ENCODE peak calls at places on chromosome 4, in five cellular contexts. D is mesenchymal stem cell, X is GM23248, P is IMR-90, Y is PC-3. T is an unnamed sample.

GRCh38 chr4:39568805-39569204 is 41.6 kb upstream of the UGDH start:
- DNase-seq in D (no peak), X (no peak), P (no peak), Y (peak), T (no peak)

GRCh38 chr4:77852892-77853495 is 9.6 kb upstream of the MRPL1 start:
- DNase-seq in D (no peak), X (no peak), P (no peak), Y (no peak), T (no peak)

GRCh38 chr4:113090954-113091353 is 41.5 kb downstream of the ANK2 start:
- DNase-seq in D (no peak), X (no peak), P (no peak), Y (no peak), T (no peak)

GRCh38 chr4:7876096-7876993 is 63.3 kb downstream of the AFAP1 start:
- DNase-seq in D (peak), X (peak), P (peak), Y (no peak), T (peak)

GRCh38 chr4:8303485-8304281 is 34.1 kb downstream of the HTRA3 start:
- DNase-seq in D (peak), X (peak), P (peak), Y (peak), T (peak)

GRCh38 chr4:80049402-80049801 is 23.6 kb downstream of the ANTXR2 start:
- DNase-seq in D (no peak), X (no peak), P (no peak), Y (no peak), T (no peak)

GRCh38 chr4:3294401-3295241 is 1.8 kb downstream of the RGS12 start:
- DNase-seq in D (peak), X (no peak), P (no peak), Y (no peak), T (no peak)

GRCh38 chr4:141713185-141713584 is 76.8 kb downstream of the IL15 start:
- DNase-seq in D (peak), X (peak), P (peak), Y (no peak), T (peak)

GRCh38 chr4:89296871-89297270 is 10.7 kb downstream of the GPRIN3 start:
- DNase-seq in D (no peak), X (no peak), P (no peak), Y (no peak), T (no peak)

GRCh38 chr4:38803833-38804653 is 548 bp downstream of the TLR1 start:
- DNase-seq in D (no peak), X (no peak), P (no peak), Y (peak), T (no peak)

GRCh38 chr4:7894098-7894676 is 45.5 kb downstream of the AFAP1 start:
- DNase-seq in D (no peak), X (no peak), P (no peak), Y (no peak), T (no peak)

GRCh38 chr4:59161249-59161648 is 2038.9 kb upstream of the ADGRL3 start:
- DNase-seq in D (no peak), X (no peak), P (no peak), Y (peak), T (no peak)

GRCh38 chr4:37139987-37140386 is 104.6 kb upstream of the NWD2 start:
- DNase-seq in D (no peak), X (no peak), P (no peak), Y (no peak), T (no peak)

GRCh38 chr4:186473933-186474332 is 81.4 kb downstream of the MTNR1A start:
- DNase-seq in D (no peak), X (no peak), P (no peak), Y (no peak), T (no peak)

GRCh38 chr4:48093949-48094550 is 40.0 kb downstream of the TXK start:
- DNase-seq in D (peak), X (no peak), P (peak), Y (peak), T (peak)

GRCh38 chr4:167642250-167642649 is 408.0 kb upstream of the SPOCK3 start:
- DNase-seq in D (no peak), X (no peak), P (no peak), Y (no peak), T (peak)

GRCh38 chr4:8852118-8852704 is 19.4 kb downstream of the HMX1 start:
- DNase-seq in D (no peak), X (no peak), P (no peak), Y (no peak), T (no peak)

GRCh38 chr4:86960557-86960959 is 25.7 kb downstream of the AFF1 start:
- DNase-seq in D (peak), X (peak), P (peak), Y (no peak), T (no peak)

GRCh38 chr4:39548425-39549067 is 21.3 kb upstream of the UGDH start:
- DNase-seq in D (peak), X (peak), P (peak), Y (peak), T (no peak)

GRCh38 chr4:78145622-78146021 is 88.5 kb downstream of the FRAS1 start:
- DNase-seq in D (no peak), X (no peak), P (no peak), Y (no peak), T (no peak)

GRCh38 chr4:130053723-130054122 is 957.8 kb downstream of the C4orf33 start:
- DNase-seq in D (no peak), X (no peak), P (no peak), Y (no peak), T (no peak)

GRCh38 chr4:168129046-168129772 is 36.9 kb downstream of the ANXA10 start:
- DNase-seq in D (no peak), X (no peak), P (no peak), Y (no peak), T (no peak)

GRCh38 chr4:102388636-102389035 is 43.4 kb upstream of the SLC39A8 start:
- DNase-seq in D (no peak), X (no peak), P (no peak), Y (peak), T (no peak)

GRCh38 chr4:138222041-138222440 is 20.1 kb downstream of the SLC7A11 start:
- DNase-seq in D (peak), X (peak), P (peak), Y (peak), T (peak)

GRCh38 chr4:164977243-164978164 is at the start of gene TRIM61:
- DNase-seq in D (peak), X (no peak), P (peak), Y (no peak), T (no peak)

GRCh38 chr4:84632092-84632491 is 49.2 kb downstream of the CDS1 start:
- DNase-seq in D (peak), X (peak), P (peak), Y (peak), T (no peak)

GRCh38 chr4:149120331-149121014 is 678.3 kb upstream of the NR3C2 start:
- DNase-seq in D (peak), X (peak), P (peak), Y (no peak), T (no peak)

GRCh38 chr4:84032372-84032771 is 466.7 kb downstream of the NKX6-1 start:
- DNase-seq in D (no peak), X (no peak), P (no peak), Y (no peak), T (no peak)

GRCh38 chr4:87041142-87041541 is 106.3 kb downstream of the AFF1 start:
- DNase-seq in D (no peak), X (peak), P (peak), Y (no peak), T (no peak)

GRCh38 chr4:108398836-108399235 is 221.5 kb upstream of the RPL34 start:
- DNase-seq in D (no peak), X (no peak), P (no peak), Y (no peak), T (no peak)

GRCh38 chr4:3834186-3834920 is 68.2 kb downstream of the ADRA2C start:
- DNase-seq in D (no peak), X (no peak), P (no peak), Y (no peak), T (no peak)

GRCh38 chr4:17688011-17688441 is 73.6 kb downstream of the MED28 start:
- DNase-seq in D (no peak), X (no peak), P (no peak), Y (peak), T (no peak)

GRCh38 chr4:103720661-103721060 is 876 bp upstream of the TACR3 start:
- DNase-seq in D (no peak), X (no peak), P (no peak), Y (no peak), T (no peak)
- H2AFZ ChIP-seq in D (no peak), X (no peak), P (no peak), Y (no peak), T (no peak)

GRCh38 chr4:1759818-1760223 is 33.3 kb upstream of the FGFR3 start:
- DNase-seq in D (no peak), X (no peak), P (no peak), Y (no peak), T (no peak)
- H2AFZ ChIP-seq in D (no peak), X (no peak), P (peak), Y (no peak), T (no peak)

GRCh38 chr4:161189286-161190134 is 974.3 kb downstream of the FSTL5 start:
- DNase-seq in D (no peak), X (no peak), P (no peak), Y (no peak), T (no peak)
- H2AFZ ChIP-seq in D (no peak), X (no peak), P (no peak), Y (no peak), T (no peak)

GRCh38 chr4:56976878-56977320 is 507 bp downstream of the NOA1 start:
- DNase-seq in D (peak), X (peak), P (no peak), Y (peak), T (peak)
- H2AFZ ChIP-seq in D (peak), X (peak), P (peak), Y (peak), T (peak)

GRCh38 chr4:184812651-184813181 is 13.1 kb downstream of the ACSL1 start:
- DNase-seq in D (peak), X (peak), P (peak), Y (peak), T (no peak)
- H2AFZ ChIP-seq in D (no peak), X (no peak), P (no peak), Y (no peak), T (no peak)

GRCh38 chr4:131093303-131093702 is 1997.4 kb downstream of the C4orf33 start:
- DNase-seq in D (no peak), X (no peak), P (no peak), Y (peak), T (no peak)
- H2AFZ ChIP-seq in D (no peak), X (no peak), P (no peak), Y (no peak), T (no peak)

GRCh38 chr4:151940290-151940689 is 179.5 kb upstream of the GATB start:
- DNase-seq in D (no peak), X (no peak), P (no peak), Y (no peak), T (no peak)
- H2AFZ ChIP-seq in D (no peak), X (no peak), P (no peak), Y (no peak), T (no peak)

GRCh38 chr4:126715067-126715466 is 917.7 kb upstream of the INTU start:
- DNase-seq in D (no peak), X (no peak), P (no peak), Y (no peak), T (no peak)
- H2AFZ ChIP-seq in D (no peak), X (no peak), P (no peak), Y (no peak), T (no peak)

GRCh38 chr4:5444918-5445517 is 263.3 kb downstream of the EVC2 start:
- DNase-seq in D (no peak), X (no peak), P (no peak), Y (no peak), T (no peak)
- H2AFZ ChIP-seq in D (no peak), X (no peak), P (no peak), Y (no peak), T (no peak)

T was measured in endothelial cell of umbilical vein.